ENCODE peak calls at places on chromosomes 5 and 9, in four cellular contexts. V is WTC11, E is HepG2, S is K562. O is an unnamed sample.

GRCh38 chr9:112248722-112249121 is 73.6 kb upstream of the SUSD1 start:
- DNase-seq in V (no peak), E (no peak), S (no peak), O (no peak)

GRCh38 chr5:171823269-171823668 is 37.7 kb downstream of the SMIM23 start:
- DNase-seq in V (no peak), E (no peak), S (no peak), O (no peak)

GRCh38 chr5:166625210-166625865 is 1666.1 kb upstream of the WWC1 start:
- DNase-seq in V (no peak), E (no peak), S (no peak), O (no peak)

GRCh38 chr9:79155308-79155707 is 416.5 kb upstream of the TLE4 start:
- DNase-seq in V (peak), E (no peak), S (no peak), O (no peak)

GRCh38 chr9:89768650-89769071 is 163.8 kb downstream of the GADD45G start:
- DNase-seq in V (no peak), E (no peak), S (no peak), O (no peak)

GRCh38 chr9:112925058-112925641 is 34.5 kb upstream of the SLC46A2 start:
- DNase-seq in V (no peak), E (peak), S (peak), O (no peak)

GRCh38 chr5:43007246-43007910 is 32.7 kb downstream of the ANXA2R start:
- DNase-seq in V (peak), E (peak), S (peak), O (no peak)

GRCh38 chr5:113242481-113243348 is 192.1 kb downstream of the TSSK1B start:
- DNase-seq in V (no peak), E (no peak), S (no peak), O (no peak)

GRCh38 chr9:86406366-86406765 is 52.2 kb upstream of the TUT7 start:
- DNase-seq in V (no peak), E (peak), S (no peak), O (no peak)

GRCh38 chr5:157785781-157786180 is 42.3 kb downstream of the LSM11 start:
- DNase-seq in V (no peak), E (no peak), S (no peak), O (no peak)

GRCh38 chr5:76046761-76047160 is 36.4 kb upstream of the SV2C start:
- DNase-seq in V (no peak), E (no peak), S (no peak), O (no peak)

GRCh38 chr9:131666779-131667178 is 73.1 kb downstream of the RAPGEF1 start:
- DNase-seq in V (no peak), E (no peak), S (no peak), O (no peak)

GRCh38 chr5:85709728-85710127 is 908.0 kb upstream of the COX7C start:
- DNase-seq in V (no peak), E (no peak), S (no peak), O (no peak)

DNA sequence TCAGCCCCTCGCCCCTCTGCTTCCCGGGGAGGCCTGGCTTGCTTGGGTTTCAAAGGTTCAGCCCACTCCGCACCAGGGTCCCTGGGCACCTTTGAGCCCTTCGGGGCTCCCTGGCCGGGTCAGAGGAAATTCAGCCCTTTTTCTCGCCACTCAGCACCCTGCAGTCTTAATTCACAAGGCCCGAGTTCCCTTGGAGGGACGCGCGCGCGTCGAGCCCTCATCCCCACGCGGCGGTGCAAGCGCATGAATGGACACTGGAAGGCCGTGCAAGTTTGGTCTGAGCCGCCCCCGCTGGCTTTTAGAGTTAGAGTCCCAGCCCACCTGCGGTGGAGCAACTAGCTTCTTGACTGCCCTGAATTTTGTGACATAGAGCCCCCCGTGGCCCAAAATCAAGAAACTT is 4.5 kb downstream of the EBF1 start:
- DNase-seq in V (peak), E (no peak), S (no peak), O (no peak)
- TF ChIP-seq ATF3 in V (no peak), E (no peak), S (no peak), O (no peak)

DNA sequence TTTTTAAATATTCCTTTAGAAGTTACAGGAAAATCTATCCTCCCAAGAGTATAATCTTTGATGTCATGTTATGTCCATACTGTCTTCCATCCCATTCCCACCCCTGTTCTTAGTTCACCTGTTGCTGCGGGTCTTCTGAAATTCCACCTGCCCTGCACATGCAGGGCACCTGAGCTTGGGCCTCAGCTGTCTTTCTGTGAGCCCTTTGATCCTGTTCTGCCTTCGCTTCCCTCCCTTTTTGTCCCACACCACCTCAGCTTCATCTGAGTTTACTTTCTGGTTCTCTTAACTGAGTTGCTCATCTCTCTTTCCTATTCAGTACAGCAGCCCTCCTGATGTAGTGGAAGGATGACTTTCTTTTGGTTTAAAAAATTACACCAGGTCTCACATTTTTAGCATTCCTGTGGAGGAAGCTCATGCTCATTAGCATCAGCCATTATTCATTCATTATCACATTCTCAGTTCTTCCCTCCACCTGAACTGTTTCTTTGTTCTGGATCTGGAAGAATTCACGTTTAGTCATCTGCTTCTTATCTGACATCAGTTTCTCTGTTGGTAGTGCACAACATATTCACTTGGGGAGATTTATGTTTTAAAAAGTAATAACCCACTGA is 211.0 kb downstream of the ADCY2 start:
- DNase-seq in V (no peak), E (no peak), S (no peak), O (no peak)
- TF ChIP-seq CBFB in V (no peak), E (no peak), S (no peak), O (no peak)

DNA sequence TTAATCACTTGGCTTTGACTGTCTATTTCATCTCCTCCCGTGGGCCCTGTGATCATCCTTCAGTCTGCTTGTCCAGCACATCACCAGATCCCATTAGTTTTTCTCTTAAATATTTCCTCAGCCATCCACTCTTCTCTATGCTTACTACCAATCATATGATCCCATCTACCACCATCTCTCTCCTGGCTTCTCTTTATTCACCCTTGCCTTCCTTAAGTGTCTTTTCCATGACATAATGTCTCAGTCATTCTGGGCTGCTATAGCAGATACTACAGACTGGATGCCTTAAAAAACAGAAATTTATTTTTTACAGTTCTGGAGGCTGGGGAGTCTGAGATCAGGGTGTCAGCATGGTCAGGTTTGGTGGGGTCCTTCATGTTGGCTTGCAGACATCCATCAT is 208.4 kb upstream of the PPP1R2B start:
- DNase-seq in V (no peak), E (no peak), S (no peak), O (no peak)
- TF ChIP-seq ATF3 in V (no peak), E (no peak), S (no peak), O (no peak)

DNA sequence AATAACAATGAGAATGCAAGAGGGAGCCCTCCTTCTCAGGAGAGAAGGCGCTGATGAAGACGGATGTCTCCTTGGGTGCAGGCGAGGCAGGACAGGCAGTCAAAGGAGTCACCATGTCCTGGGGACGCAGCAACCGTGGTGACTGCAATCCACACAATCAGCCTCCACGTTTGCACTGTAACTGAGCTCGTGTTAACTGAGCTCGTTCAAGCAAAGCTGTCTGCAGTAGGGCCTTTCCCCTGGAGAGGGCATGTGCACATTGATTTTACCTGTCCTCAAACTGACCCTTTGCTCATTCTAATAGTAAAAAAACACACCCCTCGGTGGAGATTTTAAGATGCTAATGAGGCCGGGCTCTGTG is 2.8 kb downstream of the SARDH start:
- DNase-seq in V (no peak), E (no peak), S (no peak), O (no peak)
- TF ChIP-seq CBFB in V (no peak), E (no peak), S (no peak), O (no peak)

GRCh38 chr9:126698251-126698650 is 84.5 kb downstream of the LMX1B start:
- DNase-seq in V (peak), E (no peak), S (no peak), O (no peak)
- TF ChIP-seq ATF3 in V (no peak), E (no peak), S (no peak), O (no peak)

GRCh38 chr9:115671236-115671770 is 482.3 kb upstream of the PAPPA start:
- DNase-seq in V (no peak), E (no peak), S (no peak), O (no peak)
- TF ChIP-seq CBFB in V (no peak), E (no peak), S (no peak), O (no peak)

DNA sequence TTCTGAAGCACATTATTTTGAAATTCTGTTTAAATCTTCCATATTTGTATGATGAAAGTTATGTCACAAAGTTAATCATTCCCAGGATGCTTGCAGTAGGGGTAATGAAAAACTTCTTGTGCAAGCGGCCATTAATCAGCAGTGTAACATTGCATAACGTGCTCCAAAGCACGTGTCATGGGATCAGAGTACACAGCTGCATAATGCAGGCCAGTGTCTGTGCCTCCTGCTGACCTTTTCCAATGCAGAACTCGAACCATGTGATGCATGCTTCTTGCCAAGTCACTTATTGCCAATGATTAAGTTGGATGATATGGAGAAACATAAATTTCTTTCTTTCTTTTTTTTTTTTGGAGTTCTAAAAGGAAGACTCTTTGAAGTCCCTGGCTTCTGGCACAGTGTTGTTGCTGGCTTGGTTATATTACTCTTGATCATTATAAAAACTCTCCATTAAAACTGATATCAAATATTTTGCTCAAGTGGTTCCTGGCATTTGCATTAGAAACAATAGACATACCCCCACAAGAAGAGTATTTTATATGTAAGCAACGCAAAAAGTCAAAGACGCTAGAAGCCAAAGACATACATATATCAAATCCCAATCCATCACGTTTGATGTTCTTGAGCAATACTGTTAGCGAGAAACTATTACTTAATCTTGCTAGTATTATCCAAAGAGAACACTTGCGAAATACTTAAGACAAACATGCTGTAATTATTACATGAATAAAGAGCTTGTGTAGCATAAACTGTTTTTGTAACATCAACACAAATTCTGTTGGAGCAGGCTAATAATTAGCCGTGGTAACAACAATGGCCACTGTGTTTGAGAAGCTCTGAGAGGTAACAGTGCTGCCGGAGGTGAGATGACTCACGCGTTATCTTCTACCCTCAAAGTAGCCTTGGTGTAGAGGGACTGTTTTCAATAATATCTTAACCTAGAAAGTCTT is 164.2 kb downstream of the AUH start:
- DNase-seq in V (no peak), E (peak), S (peak), O (no peak)
- TF ChIP-seq ATF3 in V (no peak), E (peak), S (peak), O (no peak)

GRCh38 chr9:129868033-129868395 is 32.8 kb downstream of the USP20 start:
- DNase-seq in V (no peak), E (no peak), S (no peak), O (no peak)

GRCh38 chr9:129866373-129867137 is 31.3 kb downstream of the USP20 start:
- DNase-seq in V (no peak), E (no peak), S (no peak), O (no peak)

GRCh38 chr9:129865668-129866320 is 30.5 kb downstream of the USP20 start:
- DNase-seq in V (no peak), E (no peak), S (no peak), O (no peak)

GRCh38 chr9:129868571-129869486 is 33.6 kb downstream of the USP20 start:
- DNase-seq in V (no peak), E (no peak), S (no peak), O (no peak)

GRCh38 chr9:129867138-129868032 is 32.1 kb downstream of the USP20 start:
- DNase-seq in V (peak), E (no peak), S (peak), O (no peak)
- TF ChIP-seq CBFB in V (no peak), E (no peak), S (no peak), O (no peak)